ENCODE peak calls at places on chromosomes 7 and 10, in seven cellular contexts. H is esophagus squamous epithelium, E is testis, G is IMR-90, N is thyroid gland, W is HCT116, B is tibial nerve. J is an unnamed sample.

GRCh38 chr7:25093268-25093802 is 31.7 kb downstream of the CYCS start:
- DNase-seq in H (peak), B (no peak), N (peak), W (peak), G (peak), E (peak), J (peak)

GRCh38 chr7:41459623-41460256 is 243.2 kb downstream of the INHBA start:
- DNase-seq in E (no peak), H (no peak), N (no peak), B (no peak), G (no peak), W (no peak), J (no peak)

GRCh38 chr7:130627775-130628174 is 40.8 kb downstream of the COPG2 start:
- DNase-seq in E (no peak), N (no peak), H (no peak), W (no peak), G (no peak), B (no peak), J (no peak)

GRCh38 chr7:6142871-6143380 is 111.8 kb downstream of the ANKRD61 start:
- DNase-seq in E (peak), G (no peak), B (no peak), H (no peak), W (no peak), N (no peak), J (peak)

GRCh38 chr10:73650537-73651331 is 5.1 kb downstream of the SYNPO2L start:
- DNase-seq in E (no peak), H (no peak), W (no peak), G (peak), N (no peak), B (no peak), J (no peak)

GRCh38 chr10:22805304-22805703 is 90.9 kb upstream of the PIP4K2A start:
- DNase-seq in G (peak), H (no peak), E (no peak), B (no peak), N (peak), W (no peak), J (no peak)

GRCh38 chr10:74424565-74424964 is 273.5 kb downstream of the ADK start:
- DNase-seq in N (no peak), W (no peak), B (no peak), H (no peak), E (no peak), G (no peak), J (no peak)

GRCh38 chr10:119022846-119023552 is 6.5 kb upstream of the NANOS1 start:
- DNase-seq in H (no peak), G (peak), E (no peak), W (no peak), B (no peak), N (no peak), J (no peak)

GRCh38 chr10:78134919-78135318 is 101.3 kb downstream of the RPS24 start:
- DNase-seq in W (no peak), G (no peak), N (no peak), H (no peak), E (peak), B (no peak), J (no peak)

GRCh38 chr7:30813466-30813865 is 42.2 kb downstream of the MINDY4 start:
- DNase-seq in H (no peak), W (no peak), E (no peak), N (peak), G (no peak), B (no peak), J (no peak)
- H3K27ac ChIP-seq in H (peak), W (no peak), E (no peak), N (peak), G (no peak), B (peak), J (peak)

DNA sequence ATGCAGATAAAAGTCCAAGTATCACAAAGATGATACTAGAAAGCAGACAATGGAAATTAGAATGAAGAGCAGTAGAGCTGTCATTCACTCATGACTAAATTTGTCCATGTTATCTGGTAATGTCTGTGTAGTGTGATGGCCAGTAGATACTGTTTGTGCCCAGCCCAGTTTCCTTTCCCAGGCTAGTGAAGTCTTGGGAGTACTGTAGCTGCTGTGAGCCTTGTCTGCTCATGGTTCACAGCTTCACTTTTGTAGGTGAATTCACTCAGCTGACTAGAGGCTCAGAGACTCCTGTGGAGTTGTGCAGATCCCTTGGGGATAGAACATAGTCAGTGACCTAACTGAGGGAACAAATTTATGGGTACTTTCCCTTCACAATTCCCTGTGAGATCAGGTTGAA is 572.5 kb downstream of the ARL4A start:
- DNase-seq in B (no peak), H (no peak), W (no peak), N (no peak), G (no peak), E (no peak), J (no peak)
- TF ChIP-seq POLR2A in B (no peak), H (no peak), W (no peak), N (no peak), G (no peak), E (no peak), J (no peak)

GRCh38 chr7:37342170-37342569 is 106.5 kb downstream of the ELMO1 start:
- DNase-seq in W (no peak), E (no peak), G (no peak), H (no peak), N (no peak), B (no peak), J (no peak)
- TF ChIP-seq CTCF in W (no peak), E (no peak), G (no peak), H (no peak), N (no peak), B (no peak), J (no peak)

DNA sequence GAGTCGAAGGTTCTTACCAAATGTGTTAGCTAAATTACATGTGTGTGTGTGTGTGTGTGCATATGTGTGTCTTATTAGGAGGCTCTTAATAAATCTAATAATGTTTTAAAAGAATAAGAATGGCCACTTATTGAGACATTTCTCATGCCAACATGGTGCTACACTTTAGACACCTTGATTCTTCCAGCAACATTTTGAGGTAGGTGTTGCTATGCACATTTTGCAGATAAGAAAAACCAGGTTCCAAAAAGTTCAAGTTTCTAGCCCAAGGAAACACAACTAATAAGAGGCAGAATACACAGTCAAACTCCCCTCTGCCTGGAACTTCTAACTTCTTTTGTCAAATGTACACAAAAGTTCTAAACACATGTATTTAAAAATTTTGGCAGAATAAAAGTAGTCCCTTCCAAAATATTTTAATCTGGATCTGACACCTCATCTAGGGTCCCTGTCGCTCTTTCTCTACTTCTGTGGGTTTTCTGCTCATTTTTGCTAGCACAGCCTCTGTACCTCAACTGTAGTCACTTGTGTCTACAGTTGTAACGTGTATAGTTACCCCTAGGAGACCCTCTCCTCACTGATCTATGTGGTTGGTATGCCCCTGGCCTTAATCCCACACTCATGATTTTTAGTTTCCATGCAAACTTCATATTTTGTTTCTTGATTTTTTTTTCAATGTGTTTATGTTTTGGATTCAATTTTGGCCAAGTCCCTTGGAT is 4.3 kb downstream of the ANKRD1 start:
- DNase-seq in W (no peak), H (no peak), E (no peak), N (no peak), G (no peak), B (no peak), J (no peak)
- H3K27ac ChIP-seq in W (no peak), H (no peak), E (no peak), N (no peak), G (no peak), B (no peak), J (no peak)